ENCODE peak calls at places on chromosomes 12 and 14, in ten cellular contexts. One of them, this sample, is unnamed.

GRCh38 chr14:105477659-105478623 is 3.3 kb downstream of the CRIP2 start:
- DNase-seq in AG10803: no peak
- DNase-seq in Peyer's patch: no peak
- DNase-seq in right lobe of liver: no peak
- DNase-seq in gastrocnemius medialis: no peak
- DNase-seq in colonic mucosa: no peak
- DNase-seq in kidney tubule cell: no peak
- DNase-seq in T-helper 9 cell: peak
- DNase-seq in GDM1: no peak
- DNase-seq in left lung: no peak
- DNase-seq in this sample: peak

GRCh38 chr12:114450019-114450418 is 44.1 kb upstream of the TBX5 start:
- DNase-seq in GDM1: no peak
- DNase-seq in kidney tubule cell: no peak
- DNase-seq in gastrocnemius medialis: no peak
- DNase-seq in colonic mucosa: no peak
- DNase-seq in left lung: no peak
- DNase-seq in AG10803: no peak
- DNase-seq in Peyer's patch: no peak
- DNase-seq in right lobe of liver: no peak
- DNase-seq in T-helper 9 cell: no peak
- DNase-seq in this sample: no peak

GRCh38 chr12:116558280-116559079 is 701 bp upstream of the MAP1LC3B2 start:
- DNase-seq in right lobe of liver: no peak
- DNase-seq in colonic mucosa: no peak
- DNase-seq in left lung: no peak
- DNase-seq in gastrocnemius medialis: no peak
- DNase-seq in T-helper 9 cell: no peak
- DNase-seq in GDM1: no peak
- DNase-seq in AG10803: no peak
- DNase-seq in Peyer's patch: no peak
- DNase-seq in kidney tubule cell: no peak
- DNase-seq in this sample: no peak

GRCh38 chr12:45948546-45948945 is 41.8 kb downstream of the SCAF11 start:
- DNase-seq in kidney tubule cell: no peak
- DNase-seq in gastrocnemius medialis: no peak
- DNase-seq in AG10803: no peak
- DNase-seq in GDM1: no peak
- DNase-seq in colonic mucosa: no peak
- DNase-seq in Peyer's patch: no peak
- DNase-seq in T-helper 9 cell: no peak
- DNase-seq in left lung: no peak
- DNase-seq in right lobe of liver: no peak
- DNase-seq in this sample: no peak

GRCh38 chr12:321606-322326 is 59.1 kb upstream of the SLC6A13 start:
- DNase-seq in right lobe of liver: no peak
- DNase-seq in kidney tubule cell: no peak
- DNase-seq in left lung: no peak
- DNase-seq in Peyer's patch: no peak
- DNase-seq in AG10803: peak
- DNase-seq in T-helper 9 cell: no peak
- DNase-seq in GDM1: no peak
- DNase-seq in gastrocnemius medialis: no peak
- DNase-seq in colonic mucosa: no peak
- DNase-seq in this sample: peak

GRCh38 chr14:71538949-71539659 is 393.1 kb upstream of the RGS6 start:
- DNase-seq in T-helper 9 cell: no peak
- DNase-seq in GDM1: no peak
- DNase-seq in colonic mucosa: no peak
- DNase-seq in AG10803: peak
- DNase-seq in right lobe of liver: no peak
- DNase-seq in kidney tubule cell: no peak
- DNase-seq in Peyer's patch: no peak
- DNase-seq in gastrocnemius medialis: no peak
- DNase-seq in left lung: no peak
- DNase-seq in this sample: no peak

GRCh38 chr12:52280796-52281560 is 6.5 kb downstream of the KRT86 start:
- DNase-seq in GDM1: no peak
- DNase-seq in gastrocnemius medialis: peak
- DNase-seq in Peyer's patch: no peak
- DNase-seq in AG10803: peak
- DNase-seq in T-helper 9 cell: no peak
- DNase-seq in kidney tubule cell: peak
- DNase-seq in left lung: no peak
- DNase-seq in colonic mucosa: peak
- DNase-seq in right lobe of liver: no peak
- DNase-seq in this sample: peak

GRCh38 chr12:52372216-52373154 is 5.2 kb upstream of the KRT85 start:
- DNase-seq in right lobe of liver: peak
- DNase-seq in T-helper 9 cell: no peak
- DNase-seq in gastrocnemius medialis: peak
- DNase-seq in colonic mucosa: peak
- DNase-seq in AG10803: peak
- DNase-seq in GDM1: peak
- DNase-seq in kidney tubule cell: peak
- DNase-seq in left lung: no peak
- DNase-seq in Peyer's patch: peak
- DNase-seq in this sample: peak

GRCh38 chr12:11513288-11513687 is 117.9 kb upstream of the PRB2 start:
- DNase-seq in kidney tubule cell: no peak
- DNase-seq in colonic mucosa: no peak
- DNase-seq in Peyer's patch: no peak
- DNase-seq in GDM1: no peak
- DNase-seq in right lobe of liver: no peak
- DNase-seq in T-helper 9 cell: no peak
- DNase-seq in left lung: no peak
- DNase-seq in AG10803: no peak
- DNase-seq in gastrocnemius medialis: no peak
- DNase-seq in this sample: peak

GRCh38 chr14:51869426-51870113 is 9.2 kb downstream of the GNG2 start:
- DNase-seq in right lobe of liver: no peak
- DNase-seq in T-helper 9 cell: peak
- DNase-seq in kidney tubule cell: no peak
- DNase-seq in GDM1: no peak
- DNase-seq in AG10803: no peak
- DNase-seq in Peyer's patch: no peak
- DNase-seq in colonic mucosa: no peak
- DNase-seq in left lung: no peak
- DNase-seq in gastrocnemius medialis: no peak
- DNase-seq in this sample: no peak

This sample was measured in DMS53.